ENCODE peak calls at places on chromosomes 16 and 17, in four cellular contexts. T is cardiac muscle cell; D is body of pancreas; R is CD8-positive, alpha-beta T cell. J is an unnamed sample.

GRCh38 chr16:8552487-8553221 is 37.7 kb downstream of the TMEM114 start:
- DNase-seq in T (no peak), R (no peak), D (no peak), J (no peak)

GRCh38 chr16:24784121-24784520 is 54.7 kb downstream of the TNRC6A start:
- DNase-seq in D (no peak), R (no peak), T (no peak), J (no peak)

GRCh38 chr17:65158081-65158480 is 20.9 kb downstream of the RGS9 start:
- DNase-seq in D (no peak), R (no peak), T (no peak), J (no peak)

GRCh38 chr17:72416054-72416691 is 295.4 kb downstream of the SOX9 start:
- DNase-seq in D (no peak), R (no peak), T (no peak), J (no peak)

GRCh38 chr17:290626-291025 is 62.0 kb downstream of the RPH3AL start:
- DNase-seq in T (no peak), R (no peak), D (peak; percentile 6), J (no peak)

GRCh38 chr17:11309033-11309432 is 68.0 kb downstream of the SHISA6 start:
- DNase-seq in R (no peak), D (no peak), T (no peak), J (no peak)

GRCh38 chr17:79294459-79295071 is 219.9 kb downstream of the ENGASE start:
- DNase-seq in T (peak; percentile 91), D (peak; percentile 78), R (no peak), J (no peak)

GRCh38 chr17:3475812-3476686 is at the start of gene ASPA:
- DNase-seq in D (no peak), R (no peak), T (no peak), J (no peak)

GRCh38 chr17:69144621-69145255 is 3.0 kb upstream of the ABCA6 start:
- DNase-seq in T (no peak), R (no peak), D (no peak), J (no peak)

GRCh38 chr17:50762177-50762576 is 5.1 kb downstream of the ANKRD40CL start:
- DNase-seq in R (no peak), T (no peak), D (no peak), J (no peak)

GRCh38 chr16:81711609-81712329 is 67.3 kb upstream of the PLCG2 start:
- DNase-seq in D (no peak), R (no peak), T (no peak), J (no peak)

GRCh38 chr16:47413041-47413440 is 47.8 kb downstream of the ITFG1 start:
- DNase-seq in R (no peak), T (no peak), D (no peak), J (no peak)

GRCh38 chr16:84294196-84295142 is at the start of gene WFDC1:
- DNase-seq in R (no peak), T (peak; percentile 78), D (no peak), J (no peak)

GRCh38 chr17:33234930-33235685 is 58.0 kb downstream of the ASIC2 start:
- DNase-seq in T (no peak), D (peak; percentile 52), R (no peak), J (peak; percentile 15)

GRCh38 chr17:2718150-2718938 is 6.8 kb upstream of the CLUH start:
- DNase-seq in D (no peak), R (no peak), T (no peak), J (no peak)

GRCh38 chr17:77247048-77247541 is 106.3 kb downstream of the SEC14L1 start:
- DNase-seq in T (peak; percentile 89), R (peak; percentile 77), D (peak; percentile 88), J (peak; percentile 77)

DNA sequence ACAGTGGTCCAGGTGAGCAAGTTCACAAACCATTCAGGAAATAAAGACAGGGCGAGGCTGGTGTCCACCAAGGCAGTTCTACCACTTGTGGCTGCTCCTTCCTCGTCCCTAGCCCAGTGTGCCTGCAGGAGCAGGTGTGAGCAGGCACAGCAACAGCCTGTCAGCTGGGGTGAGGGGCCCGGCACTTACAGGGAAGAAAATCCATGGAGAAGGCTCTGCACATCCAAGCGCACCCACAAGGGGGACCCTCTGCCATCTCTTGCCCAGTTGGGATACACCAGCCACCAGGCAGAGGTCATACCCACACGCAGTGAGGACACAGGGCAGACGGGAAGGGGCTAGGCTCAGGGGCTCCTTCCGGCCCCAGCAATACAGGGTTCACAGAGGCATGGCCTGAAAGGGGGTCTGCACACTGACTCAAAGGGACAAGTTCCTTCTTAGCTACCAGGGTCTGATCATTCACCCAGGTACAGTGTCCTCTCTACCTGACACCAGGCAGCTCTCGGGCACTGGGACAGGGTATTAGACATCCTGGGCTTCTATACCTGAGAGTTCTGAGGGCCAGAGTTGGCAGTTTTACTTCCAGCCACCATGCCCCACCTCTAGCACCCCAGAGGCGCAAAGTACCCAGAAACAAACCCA is 27.0 kb downstream of the CDIP1 start:
- DNase-seq in R (no peak), T (peak; percentile 89), D (peak; percentile 88), J (no peak)
- TF ChIP-seq CTCF in R (no peak), T (peak; percentile 59), D (peak; percentile 71), J (peak; percentile 27)

GRCh38 chr16:54938351-54939346 is 8.0 kb downstream of the IRX5 start:
- DNase-seq in D (no peak), T (no peak), R (no peak), J (no peak)
- TF ChIP-seq CTCF in D (no peak), T (no peak), R (no peak), J (no peak)

DNA sequence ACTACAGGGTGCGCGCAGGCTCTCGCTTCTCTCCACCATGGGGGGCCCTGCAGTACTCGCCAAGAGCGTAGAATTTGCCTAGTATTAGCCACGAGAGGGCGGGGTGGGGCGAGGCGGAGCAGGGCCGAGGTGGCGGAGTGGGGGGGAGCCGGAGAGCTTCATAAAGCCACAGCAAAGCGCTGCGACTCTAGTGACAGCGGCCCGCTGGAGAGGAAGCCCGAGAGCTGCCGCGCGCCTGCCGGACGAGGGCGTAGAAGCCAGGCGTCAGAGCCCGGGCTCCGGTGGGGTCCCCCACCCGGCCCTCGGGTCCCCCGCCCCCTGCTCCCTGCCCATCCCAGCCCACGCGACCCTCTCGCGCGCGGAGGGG is at the start of gene TBX21:
- DNase-seq in T (peak; percentile 94), R (peak; percentile 84), D (peak; percentile 78), J (peak; percentile 21)
- TF ChIP-seq CTCF in T (peak; percentile 19), R (peak; percentile 43), D (no peak), J (peak; percentile 9)

GRCh38 chr17:48002208-48002919 is 31.5 kb downstream of the CDK5RAP3 start:
- DNase-seq in D (no peak), T (no peak), R (no peak), J (no peak)

GRCh38 chr17:48001187-48001586 is 30.3 kb downstream of the CDK5RAP3 start:
- DNase-seq in T (no peak), D (no peak), R (no peak), J (no peak)

GRCh38 chr17:48004973-48005372 is 32.6 kb downstream of the COPZ2 start:
- DNase-seq in R (no peak), T (no peak), D (no peak), J (no peak)

GRCh38 chr17:48003686-48004120 is 32.8 kb downstream of the CDK5RAP3 start:
- DNase-seq in R (no peak), D (no peak), T (no peak), J (no peak)

GRCh38 chr17:48002920-48003685 is 32.2 kb downstream of the CDK5RAP3 start:
- DNase-seq in R (no peak), D (no peak), T (no peak), J (no peak)
- TF ChIP-seq CTCF in R (no peak), D (no peak), T (no peak), J (no peak)

GRCh38 chr17:45409659-45410076 is 23.0 kb downstream of the ARHGAP27 start:
- DNase-seq in D (no peak), T (no peak), R (no peak), J (no peak)
- TF ChIP-seq CTCF in D (no peak), T (no peak), R (no peak), J (no peak)

J was measured in tibial nerve.